ENCODE peak calls at places on chromosomes 6 and 20, in six cellular contexts. One of them, this sample, is unnamed.

GRCh38 chr6:137165375-137166246 is 7.8 kb downstream of the IL22RA2 start:
- DNase-seq in ELF-1: no peak
- DNase-seq in lung microvascular endothelial cell: no peak
- DNase-seq in retina: no peak
- DNase-seq in stimulated activated naive CD8-positive, alpha-beta T cell treated with anti-CD3 and anti-CD28 coated beads, Interleukin-15, Interleukin-2, amounts not matched to agents 100 U/mL and 50 U/mL, for 24 hours: peak; percentile 36
- DNase-seq in WTC11: no peak
- DNase-seq in this sample: no peak

GRCh38 chr6:161393839-161394364 is 120.0 kb upstream of the AGPAT4 start:
- DNase-seq in retina: peak; percentile 76
- DNase-seq in ELF-1: peak; percentile 32
- DNase-seq in stimulated activated naive CD8-positive, alpha-beta T cell treated with anti-CD3 and anti-CD28 coated beads, Interleukin-15, Interleukin-2, amounts not matched to agents 100 U/mL and 50 U/mL, for 24 hours: peak; percentile 50
- DNase-seq in lung microvascular endothelial cell: peak; percentile 86
- DNase-seq in WTC11: no peak
- DNase-seq in this sample: no peak

GRCh38 chr6:155165029-155165710 is 98.6 kb upstream of the CLDN20 start:
- DNase-seq in ELF-1: no peak
- DNase-seq in lung microvascular endothelial cell: no peak
- DNase-seq in retina: no peak
- DNase-seq in WTC11: no peak
- DNase-seq in stimulated activated naive CD8-positive, alpha-beta T cell treated with anti-CD3 and anti-CD28 coated beads, Interleukin-15, Interleukin-2, amounts not matched to agents 100 U/mL and 50 U/mL, for 24 hours: no peak
- DNase-seq in this sample: no peak

GRCh38 chr20:58140787-58141396 is 87.6 kb downstream of the ANKRD60 start:
- DNase-seq in WTC11: no peak
- DNase-seq in retina: no peak
- DNase-seq in lung microvascular endothelial cell: no peak
- DNase-seq in stimulated activated naive CD8-positive, alpha-beta T cell treated with anti-CD3 and anti-CD28 coated beads, Interleukin-15, Interleukin-2, amounts not matched to agents 100 U/mL and 50 U/mL, for 24 hours: no peak
- DNase-seq in ELF-1: no peak
- DNase-seq in this sample: no peak

GRCh38 chr6:105442369-105442768 is 39.5 kb upstream of the PREP start:
- DNase-seq in stimulated activated naive CD8-positive, alpha-beta T cell treated with anti-CD3 and anti-CD28 coated beads, Interleukin-15, Interleukin-2, amounts not matched to agents 100 U/mL and 50 U/mL, for 24 hours: no peak
- DNase-seq in retina: no peak
- DNase-seq in WTC11: no peak
- DNase-seq in ELF-1: no peak
- DNase-seq in lung microvascular endothelial cell: no peak
- DNase-seq in this sample: no peak

GRCh38 chr6:6074190-6074589 is 67.5 kb upstream of the NRN1 start:
- DNase-seq in stimulated activated naive CD8-positive, alpha-beta T cell treated with anti-CD3 and anti-CD28 coated beads, Interleukin-15, Interleukin-2, amounts not matched to agents 100 U/mL and 50 U/mL, for 24 hours: no peak
- DNase-seq in lung microvascular endothelial cell: no peak
- DNase-seq in retina: no peak
- DNase-seq in ELF-1: no peak
- DNase-seq in WTC11: no peak
- DNase-seq in this sample: no peak

GRCh38 chr6:110116258-110116657 is 63.2 kb downstream of the WASF1 start:
- DNase-seq in retina: no peak
- DNase-seq in stimulated activated naive CD8-positive, alpha-beta T cell treated with anti-CD3 and anti-CD28 coated beads, Interleukin-15, Interleukin-2, amounts not matched to agents 100 U/mL and 50 U/mL, for 24 hours: no peak
- DNase-seq in lung microvascular endothelial cell: no peak
- DNase-seq in WTC11: peak; percentile 22
- DNase-seq in ELF-1: peak; percentile 58
- DNase-seq in this sample: no peak

GRCh38 chr20:31909253-31910070 is 39.0 kb downstream of the TTLL9 start:
- DNase-seq in lung microvascular endothelial cell: no peak
- DNase-seq in WTC11: no peak
- DNase-seq in retina: no peak
- DNase-seq in ELF-1: no peak
- DNase-seq in stimulated activated naive CD8-positive, alpha-beta T cell treated with anti-CD3 and anti-CD28 coated beads, Interleukin-15, Interleukin-2, amounts not matched to agents 100 U/mL and 50 U/mL, for 24 hours: no peak
- DNase-seq in this sample: no peak

GRCh38 chr6:90538651-90539050 is 48.2 kb downstream of the MAP3K7 start:
- DNase-seq in lung microvascular endothelial cell: peak; percentile 37
- DNase-seq in stimulated activated naive CD8-positive, alpha-beta T cell treated with anti-CD3 and anti-CD28 coated beads, Interleukin-15, Interleukin-2, amounts not matched to agents 100 U/mL and 50 U/mL, for 24 hours: no peak
- DNase-seq in WTC11: no peak
- DNase-seq in retina: no peak
- DNase-seq in ELF-1: no peak
- DNase-seq in this sample: no peak

GRCh38 chr6:143361536-143362191 is 88.8 kb downstream of the ADAT2 start:
- DNase-seq in retina: no peak
- DNase-seq in WTC11: no peak
- DNase-seq in ELF-1: no peak
- DNase-seq in stimulated activated naive CD8-positive, alpha-beta T cell treated with anti-CD3 and anti-CD28 coated beads, Interleukin-15, Interleukin-2, amounts not matched to agents 100 U/mL and 50 U/mL, for 24 hours: no peak
- DNase-seq in lung microvascular endothelial cell: no peak
- DNase-seq in this sample: no peak

GRCh38 chr20:3237958-3238615 is 903 bp downstream of the SLC4A11 start:
- DNase-seq in stimulated activated naive CD8-positive, alpha-beta T cell treated with anti-CD3 and anti-CD28 coated beads, Interleukin-15, Interleukin-2, amounts not matched to agents 100 U/mL and 50 U/mL, for 24 hours: no peak
- DNase-seq in WTC11: peak; percentile 37
- DNase-seq in ELF-1: no peak
- DNase-seq in retina: peak; percentile 52
- DNase-seq in lung microvascular endothelial cell: no peak
- DNase-seq in this sample: no peak

GRCh38 chr6:41200901-41201783 is at the start of gene TREML2:
- DNase-seq in lung microvascular endothelial cell: no peak
- DNase-seq in retina: no peak
- DNase-seq in stimulated activated naive CD8-positive, alpha-beta T cell treated with anti-CD3 and anti-CD28 coated beads, Interleukin-15, Interleukin-2, amounts not matched to agents 100 U/mL and 50 U/mL, for 24 hours: peak; percentile 52
- DNase-seq in WTC11: no peak
- DNase-seq in ELF-1: no peak
- DNase-seq in this sample: no peak

GRCh38 chr20:46651091-46651962 is at the start of gene SLC13A3:
- DNase-seq in lung microvascular endothelial cell: no peak
- DNase-seq in retina: peak; percentile 68
- DNase-seq in ELF-1: peak; percentile 73
- DNase-seq in WTC11: peak; percentile 72
- DNase-seq in stimulated activated naive CD8-positive, alpha-beta T cell treated with anti-CD3 and anti-CD28 coated beads, Interleukin-15, Interleukin-2, amounts not matched to agents 100 U/mL and 50 U/mL, for 24 hours: no peak
- DNase-seq in this sample: no peak

GRCh38 chr6:92715991-92716390 is 703.4 kb downstream of the EPHA7 start:
- DNase-seq in WTC11: no peak
- DNase-seq in lung microvascular endothelial cell: no peak
- DNase-seq in ELF-1: no peak
- DNase-seq in retina: no peak
- DNase-seq in stimulated activated naive CD8-positive, alpha-beta T cell treated with anti-CD3 and anti-CD28 coated beads, Interleukin-15, Interleukin-2, amounts not matched to agents 100 U/mL and 50 U/mL, for 24 hours: no peak
- DNase-seq in this sample: no peak

GRCh38 chr6:91018586-91018985 is 431.7 kb upstream of the MAP3K7 start:
- DNase-seq in WTC11: no peak
- DNase-seq in stimulated activated naive CD8-positive, alpha-beta T cell treated with anti-CD3 and anti-CD28 coated beads, Interleukin-15, Interleukin-2, amounts not matched to agents 100 U/mL and 50 U/mL, for 24 hours: no peak
- DNase-seq in lung microvascular endothelial cell: no peak
- DNase-seq in ELF-1: no peak
- DNase-seq in retina: no peak
- DNase-seq in this sample: no peak

GRCh38 chr6:53103993-53104675 is 38.9 kb downstream of the FBXO9 start:
- DNase-seq in stimulated activated naive CD8-positive, alpha-beta T cell treated with anti-CD3 and anti-CD28 coated beads, Interleukin-15, Interleukin-2, amounts not matched to agents 100 U/mL and 50 U/mL, for 24 hours: no peak
- DNase-seq in lung microvascular endothelial cell: peak; percentile 2
- DNase-seq in WTC11: no peak
- DNase-seq in retina: no peak
- DNase-seq in ELF-1: no peak
- DNase-seq in this sample: no peak

GRCh38 chr6:4319992-4320683 is 184.8 kb upstream of the ECI2 start:
- DNase-seq in WTC11: no peak
- DNase-seq in stimulated activated naive CD8-positive, alpha-beta T cell treated with anti-CD3 and anti-CD28 coated beads, Interleukin-15, Interleukin-2, amounts not matched to agents 100 U/mL and 50 U/mL, for 24 hours: no peak
- DNase-seq in retina: no peak
- DNase-seq in ELF-1: peak; percentile 37
- DNase-seq in lung microvascular endothelial cell: peak; percentile 89
- DNase-seq in this sample: peak; percentile 47

GRCh38 chr6:88472731-88473130 is 306.6 kb upstream of the CNR1 start:
- DNase-seq in stimulated activated naive CD8-positive, alpha-beta T cell treated with anti-CD3 and anti-CD28 coated beads, Interleukin-15, Interleukin-2, amounts not matched to agents 100 U/mL and 50 U/mL, for 24 hours: no peak
- DNase-seq in lung microvascular endothelial cell: no peak
- DNase-seq in retina: peak; percentile 53
- DNase-seq in ELF-1: no peak
- DNase-seq in WTC11: no peak
- DNase-seq in this sample: no peak

GRCh38 chr20:23125625-23126191 is 39.6 kb upstream of the CD93 start:
- DNase-seq in retina: no peak
- DNase-seq in lung microvascular endothelial cell: no peak
- DNase-seq in ELF-1: no peak
- DNase-seq in WTC11: no peak
- DNase-seq in stimulated activated naive CD8-positive, alpha-beta T cell treated with anti-CD3 and anti-CD28 coated beads, Interleukin-15, Interleukin-2, amounts not matched to agents 100 U/mL and 50 U/mL, for 24 hours: no peak
- DNase-seq in this sample: no peak

GRCh38 chr6:89799111-89799510 is 20.5 kb downstream of the MDN1 start:
- DNase-seq in stimulated activated naive CD8-positive, alpha-beta T cell treated with anti-CD3 and anti-CD28 coated beads, Interleukin-15, Interleukin-2, amounts not matched to agents 100 U/mL and 50 U/mL, for 24 hours: no peak
- DNase-seq in ELF-1: no peak
- DNase-seq in lung microvascular endothelial cell: no peak
- DNase-seq in WTC11: no peak
- DNase-seq in retina: no peak
- DNase-seq in this sample: no peak

GRCh38 chr6:101231606-101232235 is 161.8 kb upstream of the GRIK2 start:
- DNase-seq in lung microvascular endothelial cell: no peak
- DNase-seq in stimulated activated naive CD8-positive, alpha-beta T cell treated with anti-CD3 and anti-CD28 coated beads, Interleukin-15, Interleukin-2, amounts not matched to agents 100 U/mL and 50 U/mL, for 24 hours: no peak
- DNase-seq in retina: no peak
- DNase-seq in WTC11: no peak
- DNase-seq in ELF-1: no peak
- DNase-seq in this sample: no peak

GRCh38 chr6:149646599-149646998 is 1.9 kb downstream of the KATNA1 start:
- DNase-seq in lung microvascular endothelial cell: no peak
- DNase-seq in stimulated activated naive CD8-positive, alpha-beta T cell treated with anti-CD3 and anti-CD28 coated beads, Interleukin-15, Interleukin-2, amounts not matched to agents 100 U/mL and 50 U/mL, for 24 hours: no peak
- DNase-seq in ELF-1: no peak
- DNase-seq in WTC11: no peak
- DNase-seq in retina: no peak
- DNase-seq in this sample: no peak

GRCh38 chr20:58623579-58624473 is 27.3 kb upstream of the STX16 start:
- DNase-seq in stimulated activated naive CD8-positive, alpha-beta T cell treated with anti-CD3 and anti-CD28 coated beads, Interleukin-15, Interleukin-2, amounts not matched to agents 100 U/mL and 50 U/mL, for 24 hours: no peak
- DNase-seq in lung microvascular endothelial cell: peak; percentile 97
- DNase-seq in ELF-1: peak; percentile 91
- DNase-seq in WTC11: no peak
- DNase-seq in retina: peak; percentile 66
- DNase-seq in this sample: peak; percentile 65

GRCh38 chr6:73968358-73968757 is 272.4 kb downstream of the CD109 start:
- DNase-seq in ELF-1: no peak
- DNase-seq in retina: no peak
- DNase-seq in stimulated activated naive CD8-positive, alpha-beta T cell treated with anti-CD3 and anti-CD28 coated beads, Interleukin-15, Interleukin-2, amounts not matched to agents 100 U/mL and 50 U/mL, for 24 hours: no peak
- DNase-seq in lung microvascular endothelial cell: no peak
- DNase-seq in WTC11: no peak
- DNase-seq in this sample: no peak